ENCODE peak calls at places on chromosomes 6 and 20, in five cellular contexts. P, X, A, Q and C are unnamed samples.

GRCh38 chr6:43749461-43749860 is 20.6 kb upstream of the VEGFA start:
- DNase-seq in Q (no peak), A (no peak), X (no peak), P (no peak), C (no peak)

GRCh38 chr6:158803733-158804143 is 15.4 kb downstream of the EZR start:
- DNase-seq in A (peak), X (no peak), Q (no peak), P (peak), C (no peak)

GRCh38 chr6:158021814-158022748 is 40.4 kb downstream of the SYNJ2 start:
- DNase-seq in P (no peak), X (no peak), Q (no peak), A (no peak), C (no peak)

GRCh38 chr6:72746276-72746675 is 124.4 kb downstream of the KCNQ5 start:
- DNase-seq in A (no peak), X (no peak), P (no peak), Q (peak), C (no peak)

GRCh38 chr6:102402635-102403329 is 1009.3 kb downstream of the GRIK2 start:
- DNase-seq in A (no peak), Q (no peak), X (no peak), P (no peak), C (no peak)

GRCh38 chr6:43334466-43335095 is 26.0 kb upstream of the CRIP3 start:
- DNase-seq in A (no peak), P (no peak), X (no peak), Q (peak), C (no peak)

GRCh38 chr6:95228636-95229035 is 348.7 kb upstream of the MANEA start:
- DNase-seq in Q (no peak), A (no peak), X (no peak), P (no peak), C (no peak)

GRCh38 chr6:92701425-92702096 is 717.8 kb downstream of the EPHA7 start:
- DNase-seq in A (no peak), X (no peak), Q (no peak), P (no peak), C (no peak)

GRCh38 chr6:167296902-167297301 is 5.8 kb downstream of the UNC93A start:
- DNase-seq in X (no peak), Q (no peak), P (no peak), A (no peak), C (no peak)

GRCh38 chr20:23094927-23095326 is 8.8 kb upstream of the CD93 start:
- DNase-seq in A (no peak), Q (peak), X (no peak), P (no peak), C (no peak)

GRCh38 chr6:10901751-10902150 is 14.9 kb downstream of the SYCP2L start:
- DNase-seq in A (no peak), P (peak), X (no peak), Q (no peak), C (no peak)

GRCh38 chr6:105764318-105764717 is 321.8 kb upstream of the PRDM1 start:
- DNase-seq in P (no peak), Q (no peak), X (no peak), A (no peak), C (no peak)

DNA sequence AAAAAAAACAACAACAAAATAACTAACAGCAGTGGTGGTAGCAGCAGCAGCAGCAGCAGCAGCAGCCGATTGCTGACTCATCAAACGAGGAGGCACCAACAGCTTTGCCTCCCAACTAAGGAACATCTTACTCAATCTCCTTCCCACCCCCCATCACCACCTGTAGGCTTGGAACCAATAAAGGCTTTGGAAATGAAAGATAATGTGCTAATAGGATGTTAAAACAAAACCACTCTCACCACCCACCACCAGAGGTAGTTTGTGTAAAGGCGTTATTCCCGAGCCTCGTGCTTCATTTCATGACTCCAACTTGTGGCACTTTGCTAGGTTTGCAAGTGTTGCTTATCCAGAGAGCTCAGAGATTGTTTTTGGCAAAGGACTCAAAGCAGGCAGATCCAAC is 346.5 kb downstream of the CD83 start:
- DNase-seq in X (no peak), A (no peak), P (no peak), Q (peak), C (no peak)
- TF ChIP-seq CTCF in X (no peak), A (no peak), P (no peak), Q (no peak), C (no peak)

DNA sequence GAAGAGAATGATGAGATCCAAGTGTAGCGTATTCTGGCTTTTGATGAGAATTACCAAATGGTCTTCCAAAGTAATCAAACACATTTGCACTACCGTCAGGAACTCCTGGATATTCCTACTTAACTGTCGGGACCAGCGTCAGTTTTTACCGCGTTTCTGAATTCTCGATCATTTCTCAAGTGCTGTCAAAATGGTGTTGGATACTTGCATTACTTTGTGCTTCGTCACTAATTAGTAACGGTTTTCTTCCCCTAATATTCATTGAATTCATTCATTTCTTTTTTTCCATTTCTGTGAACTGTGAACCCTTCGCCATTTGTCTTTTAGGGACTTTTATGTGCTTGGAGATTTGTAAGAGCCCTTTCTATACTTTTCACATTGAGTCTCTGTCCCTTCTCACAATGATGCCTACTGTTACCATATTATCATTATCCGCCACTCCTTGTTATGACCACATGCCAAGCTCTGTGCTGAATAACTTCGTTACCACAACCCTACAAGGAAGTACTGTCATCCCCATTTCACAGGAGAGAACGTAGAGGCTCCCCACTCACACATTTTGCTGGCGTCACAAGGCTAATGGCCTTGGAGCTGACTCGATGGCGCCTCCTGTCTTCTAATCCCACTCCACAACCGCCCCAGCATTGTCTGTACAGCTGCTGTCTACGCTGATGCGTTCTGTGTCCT is 74.2 kb upstream of the QKI start:
- DNase-seq in Q (no peak), X (no peak), A (no peak), P (no peak), C (no peak)
- TF ChIP-seq CTCF in Q (no peak), X (no peak), A (no peak), P (no peak), C (no peak)

GRCh38 chr6:78835817-78836216 is 31.5 kb upstream of the IRAK1BP1 start:
- DNase-seq in X (no peak), P (no peak), A (no peak), Q (no peak), C (no peak)
- TF ChIP-seq CTCF in X (no peak), P (no peak), A (peak), Q (peak), C (no peak)

DNA sequence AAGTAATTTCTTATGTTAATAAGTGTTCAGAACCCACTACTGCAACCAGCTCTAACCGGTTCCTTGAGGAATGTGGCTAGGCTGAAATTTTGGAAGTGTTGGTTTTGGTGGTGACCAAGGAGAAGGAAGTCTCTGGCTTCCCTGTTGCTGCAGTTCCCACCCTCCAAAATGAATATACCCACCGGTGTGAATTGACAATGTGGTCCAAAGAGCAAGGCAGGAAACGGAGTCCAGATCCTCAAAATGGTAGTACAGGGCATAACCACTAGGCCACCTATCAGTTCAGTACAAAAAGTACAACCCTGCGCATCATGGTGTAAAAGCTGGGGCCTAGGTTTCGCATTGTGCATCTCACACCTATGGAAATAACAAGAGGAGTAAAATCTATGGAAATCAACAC is 2.8 kb downstream of the ADNP start:
- DNase-seq in P (no peak), A (no peak), Q (no peak), X (no peak), C (no peak)
- TF ChIP-seq CTCF in P (peak), A (no peak), Q (peak), X (no peak), C (no peak)